ENCODE peak calls at places on chromosomes 13 and 19, in five cellular contexts. One of them, this sample, is unnamed.
A peak's percentile ranks its signal among the peaks of the same experiment; 100 is the strongest.

GRCh38 chr19:51185069-51185867 is 39.6 kb upstream of the CD33 start:
- DNase-seq in CD4-positive, alpha-beta T cell: no peak
- DNase-seq in left ventricle myocardium inferior: no peak
- DNase-seq in fibroblast of lung: no peak
- DNase-seq in PC-3: no peak
- DNase-seq in this sample: no peak

GRCh38 chr19:46724468-46724867 is 7.6 kb upstream of the PRKD2 start:
- DNase-seq in CD4-positive, alpha-beta T cell: no peak
- DNase-seq in left ventricle myocardium inferior: no peak
- DNase-seq in fibroblast of lung: no peak
- DNase-seq in PC-3: no peak
- DNase-seq in this sample: no peak

GRCh38 chr19:53094749-53095575 is 8.3 kb downstream of the ZNF160 start:
- DNase-seq in CD4-positive, alpha-beta T cell: no peak
- DNase-seq in left ventricle myocardium inferior: no peak
- DNase-seq in fibroblast of lung: no peak
- DNase-seq in PC-3: no peak
- DNase-seq in this sample: no peak

GRCh38 chr13:58056411-58056810 is 424.9 kb downstream of the PCDH17 start:
- DNase-seq in CD4-positive, alpha-beta T cell: no peak
- DNase-seq in left ventricle myocardium inferior: no peak
- DNase-seq in fibroblast of lung: no peak
- DNase-seq in PC-3: no peak
- DNase-seq in this sample: no peak

GRCh38 chr13:36789730-36790129 is 29.3 kb upstream of the RFXAP start:
- DNase-seq in CD4-positive, alpha-beta T cell: no peak
- DNase-seq in left ventricle myocardium inferior: no peak
- DNase-seq in fibroblast of lung: no peak
- DNase-seq in PC-3: no peak
- DNase-seq in this sample: no peak

GRCh38 chr19:51726049-51726448 is 2.3 kb upstream of the HAS1 start:
- DNase-seq in CD4-positive, alpha-beta T cell: no peak
- DNase-seq in left ventricle myocardium inferior: peak; percentile 50
- DNase-seq in fibroblast of lung: peak; percentile 73
- DNase-seq in PC-3: no peak
- DNase-seq in this sample: peak; percentile 82

GRCh38 chr19:6766357-6767080 is 716 bp downstream of the SH2D3A start:
- DNase-seq in CD4-positive, alpha-beta T cell: no peak
- DNase-seq in left ventricle myocardium inferior: no peak
- DNase-seq in fibroblast of lung: no peak
- DNase-seq in PC-3: no peak
- DNase-seq in this sample: no peak

GRCh38 chr19:32309711-32310390 is 35.6 kb upstream of the ZNF507 start:
- DNase-seq in CD4-positive, alpha-beta T cell: no peak
- DNase-seq in left ventricle myocardium inferior: no peak
- DNase-seq in fibroblast of lung: no peak
- DNase-seq in PC-3: no peak
- DNase-seq in this sample: no peak

GRCh38 chr13:95509521-95510315 is 42.8 kb upstream of the CLDN10 start:
- DNase-seq in CD4-positive, alpha-beta T cell: no peak
- DNase-seq in left ventricle myocardium inferior: no peak
- DNase-seq in fibroblast of lung: no peak
- DNase-seq in PC-3: peak; percentile 44
- DNase-seq in this sample: no peak

GRCh38 chr13:62119739-62120700 is 704.4 kb upstream of the PCDH20 start:
- DNase-seq in CD4-positive, alpha-beta T cell: no peak
- DNase-seq in left ventricle myocardium inferior: no peak
- DNase-seq in fibroblast of lung: peak; percentile 47
- DNase-seq in PC-3: peak; percentile 31
- DNase-seq in this sample: no peak

GRCh38 chr13:54687173-54687572 is 1658.6 kb downstream of the OLFM4 start:
- DNase-seq in CD4-positive, alpha-beta T cell: no peak
- DNase-seq in left ventricle myocardium inferior: no peak
- DNase-seq in fibroblast of lung: no peak
- DNase-seq in PC-3: peak; percentile 30
- DNase-seq in this sample: no peak

DNA sequence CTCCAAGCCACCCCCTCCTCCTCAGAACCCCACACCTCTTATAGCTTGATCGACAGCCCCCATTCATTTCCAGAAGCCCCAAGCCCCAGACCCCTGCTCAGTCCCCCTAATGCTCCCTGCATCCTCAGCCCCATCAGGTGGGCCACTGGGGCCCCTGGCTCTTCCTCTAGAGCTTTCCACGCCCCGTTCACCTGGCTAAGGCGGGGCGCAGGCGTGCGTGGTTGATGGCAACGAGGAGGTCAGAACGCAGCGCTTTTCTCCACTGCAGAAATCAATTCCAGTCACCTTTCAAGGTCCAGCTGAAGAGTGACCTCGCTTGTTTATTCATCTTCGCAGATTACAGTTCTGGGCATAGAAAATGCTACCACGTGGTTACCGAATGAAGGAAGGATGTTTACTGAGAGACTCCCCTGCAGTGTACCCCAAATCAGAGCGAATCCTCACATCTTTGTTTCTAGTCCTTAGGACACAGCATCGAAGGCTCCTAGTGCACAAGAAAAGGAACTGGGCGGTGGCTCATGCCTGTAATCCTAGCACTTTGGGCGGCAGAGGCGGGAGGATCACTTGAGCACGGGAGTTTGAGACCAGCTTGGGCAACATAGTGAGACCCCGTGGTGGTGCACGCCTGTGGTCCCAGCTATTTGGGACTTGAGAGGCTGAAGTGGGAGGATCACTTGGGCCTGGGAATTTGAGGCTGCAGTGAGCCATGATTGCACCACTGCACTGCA is 798 bp upstream of the PBX4 start:
- DNase-seq in CD4-positive, alpha-beta T cell: no peak
- DNase-seq in left ventricle myocardium inferior: no peak
- DNase-seq in fibroblast of lung: no peak
- DNase-seq in PC-3: no peak
- DNase-seq in this sample: no peak
- H3K27ac ChIP-seq in CD4-positive, alpha-beta T cell: peak overlapping the region; percentile 68
- H3K27ac ChIP-seq in left ventricle myocardium inferior: no peak overlapping the region
- H3K27ac ChIP-seq in fibroblast of lung: no peak overlapping the region
- H3K27ac ChIP-seq in PC-3: no peak overlapping the region
- H3K27ac ChIP-seq in this sample: no peak overlapping the region

GRCh38 chr13:77434289-77434688 is 101.2 kb upstream of the SCEL start:
- DNase-seq in CD4-positive, alpha-beta T cell: no peak
- DNase-seq in left ventricle myocardium inferior: no peak
- DNase-seq in fibroblast of lung: no peak
- DNase-seq in PC-3: no peak
- DNase-seq in this sample: no peak
- TF ChIP-seq CTCF in CD4-positive, alpha-beta T cell: no peak
- TF ChIP-seq CTCF in left ventricle myocardium inferior: no peak
- TF ChIP-seq CTCF in fibroblast of lung: no peak
- TF ChIP-seq CTCF in PC-3: no peak
- TF ChIP-seq CTCF in this sample: no peak

DNA sequence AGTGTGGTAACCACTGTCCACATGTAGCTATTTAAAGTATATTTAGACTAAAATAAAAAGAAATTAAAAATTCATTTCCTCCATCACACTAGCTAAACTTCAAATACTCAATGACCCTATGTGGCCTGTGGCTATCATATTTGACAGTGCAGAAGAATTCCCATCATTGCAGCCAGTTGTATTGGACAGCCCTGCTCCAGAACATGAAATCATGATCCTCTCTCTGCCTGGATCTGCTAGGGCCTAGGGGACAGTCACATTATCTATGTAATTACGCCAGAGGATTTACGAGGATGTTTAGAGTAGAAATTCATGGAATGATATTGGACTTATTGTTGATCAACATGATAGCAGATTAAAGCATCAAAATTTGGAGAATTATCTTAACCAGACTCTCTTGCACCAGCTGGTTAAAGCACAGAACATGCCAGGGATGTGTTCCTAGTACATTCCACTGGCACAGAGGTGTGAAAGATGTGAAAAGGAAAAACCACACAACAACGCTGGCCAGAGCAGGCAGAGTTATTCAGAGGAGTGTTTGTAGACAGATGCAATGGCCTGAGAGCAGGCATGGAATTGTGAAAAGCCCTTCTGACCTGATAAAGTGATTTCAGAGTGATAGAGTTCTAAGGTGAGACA is 108.9 kb upstream of the STARD13 start:
- DNase-seq in CD4-positive, alpha-beta T cell: no peak
- DNase-seq in left ventricle myocardium inferior: no peak
- DNase-seq in fibroblast of lung: no peak
- DNase-seq in PC-3: no peak
- DNase-seq in this sample: no peak
- H3K27ac ChIP-seq in CD4-positive, alpha-beta T cell: no peak overlapping the region
- H3K27ac ChIP-seq in left ventricle myocardium inferior: peak overlapping the region; percentile 42
- H3K27ac ChIP-seq in fibroblast of lung: no peak overlapping the region
- H3K27ac ChIP-seq in PC-3: no peak overlapping the region
- H3K27ac ChIP-seq in this sample: no peak overlapping the region

DNA sequence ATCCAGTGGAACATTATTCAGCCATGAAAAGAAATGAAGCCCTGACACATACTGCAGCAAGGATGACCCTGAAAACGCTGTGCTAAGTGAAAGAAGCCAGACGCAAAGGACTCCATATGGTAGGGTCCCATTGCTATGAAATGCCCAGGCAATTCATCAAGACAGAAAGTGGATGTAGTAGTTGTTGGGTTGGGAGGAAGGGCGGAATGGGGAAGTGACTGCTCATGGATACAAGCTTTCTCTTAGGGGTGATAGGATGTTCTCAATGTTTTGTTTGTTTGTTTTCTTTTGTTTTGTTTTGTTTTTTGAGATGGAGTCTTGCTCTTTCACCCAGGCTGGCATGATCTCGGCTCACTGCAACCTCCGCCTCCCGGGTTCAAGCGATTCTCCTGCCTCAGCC is 11.1 kb upstream of the CEACAM16 start:
- DNase-seq in CD4-positive, alpha-beta T cell: no peak
- DNase-seq in left ventricle myocardium inferior: no peak
- DNase-seq in fibroblast of lung: no peak
- DNase-seq in PC-3: no peak
- DNase-seq in this sample: no peak
- TF ChIP-seq CTCF in CD4-positive, alpha-beta T cell: no peak
- TF ChIP-seq CTCF in left ventricle myocardium inferior: no peak
- TF ChIP-seq CTCF in fibroblast of lung: no peak
- TF ChIP-seq CTCF in PC-3: no peak
- TF ChIP-seq CTCF in this sample: no peak

This sample was measured in ovary.